ENCODE peak calls at places on chromosomes 6 and 20, in four cellular contexts. Z is CD8-positive, alpha-beta T cell; F is pancreas; D is testis. T is an unnamed sample.

GRCh38 chr6:52575490-52575868 is 1.4 kb downstream of the TRAM2 start:
- DNase-seq in D (no peak), Z (no peak), F (no peak), T (no peak)

GRCh38 chr20:22502731-22503191 is 81.6 kb downstream of the FOXA2 start:
- DNase-seq in Z (no peak), F (no peak), D (no peak), T (no peak)

GRCh38 chr6:137707590-137708360 is 159.3 kb upstream of the TNFAIP3 start:
- DNase-seq in F (no peak), D (peak), Z (peak), T (peak)

GRCh38 chr20:46367967-46368901 is 38.2 kb downstream of the ELMO2 start:
- DNase-seq in F (no peak), D (no peak), Z (no peak), T (no peak)

GRCh38 chr20:20802328-20802727 is 89.9 kb upstream of the RALGAPA2 start:
- DNase-seq in F (no peak), D (no peak), Z (no peak), T (no peak)

GRCh38 chr6:42448391-42448790 is 3.3 kb downstream of the TRERF1 start:
- DNase-seq in F (no peak), Z (no peak), D (no peak), T (no peak)

GRCh38 chr6:168648240-168648639 is 207.3 kb downstream of the SMOC2 start:
- DNase-seq in F (peak), Z (no peak), D (peak), T (peak)

GRCh38 chr6:84416043-84416657 is 188.7 kb upstream of the CEP162 start:
- DNase-seq in D (no peak), Z (no peak), F (no peak), T (no peak)

GRCh38 chr6:154166140-154166539 is 127.1 kb downstream of the OPRM1 start:
- DNase-seq in Z (no peak), D (no peak), F (no peak), T (no peak)

GRCh38 chr6:8029243-8029870 is 34.8 kb downstream of the BLOC1S5 start:
- DNase-seq in F (no peak), Z (no peak), D (no peak), T (no peak)

GRCh38 chr20:46222521-46223007 is 85.7 kb downstream of the CDH22 start:
- DNase-seq in D (peak), Z (no peak), F (peak), T (peak)

GRCh38 chr20:4961746-4962145 is 39.6 kb downstream of the SLC23A2 start:
- DNase-seq in F (no peak), Z (peak), D (no peak), T (no peak)

GRCh38 chr6:146620655-146621054 is 21.9 kb downstream of the ADGB start:
- DNase-seq in F (no peak), Z (no peak), D (no peak), T (no peak)

GRCh38 chr6:124658053-124658452 is 304.2 kb upstream of the RNF217 start:
- DNase-seq in Z (no peak), F (no peak), D (no peak), T (no peak)

GRCh38 chr20:42949865-42950264 is 239.8 kb downstream of the PTPRT start:
- DNase-seq in D (no peak), Z (no peak), F (no peak), T (no peak)

GRCh38 chr20:4962257-4962855 is 39.0 kb downstream of the SLC23A2 start:
- DNase-seq in F (no peak), D (no peak), Z (peak), T (no peak)

GRCh38 chr6:40727272-40727671 is 140.1 kb upstream of the LRFN2 start:
- DNase-seq in Z (no peak), D (no peak), F (no peak), T (no peak)

GRCh38 chr6:139473239-139473701 is 98.8 kb upstream of the CITED2 start:
- DNase-seq in D (peak), F (peak), Z (no peak), T (no peak)

GRCh38 chr6:12291785-12292604 is 1.8 kb downstream of the EDN1 start:
- DNase-seq in D (no peak), F (no peak), Z (no peak), T (no peak)

GRCh38 chr6:119604124-119604523 is 254.6 kb upstream of the MAN1A1 start:
- DNase-seq in Z (no peak), D (no peak), F (no peak), T (no peak)

GRCh38 chr6:169850746-169851145 is 99.3 kb downstream of the ERMARD start:
- DNase-seq in F (no peak), D (peak), Z (no peak), T (no peak)

GRCh38 chr6:86474081-86474480 is 463.2 kb upstream of the HTR1E start:
- DNase-seq in F (no peak), Z (no peak), D (no peak), T (no peak)

GRCh38 chr6:451847-452246 is 60.3 kb downstream of the IRF4 start:
- DNase-seq in F (no peak), D (peak), Z (no peak), T (no peak)

GRCh38 chr6:347232-347631 is 44.3 kb upstream of the IRF4 start:
- DNase-seq in D (no peak), F (no peak), Z (no peak), T (no peak)

GRCh38 chr6:7157752-7158616 is 50.2 kb downstream of the RREB1 start:
- DNase-seq in D (no peak), F (no peak), Z (no peak), T (no peak)

GRCh38 chr6:23179994-23180393 is 610.6 kb downstream of the HDGFL1 start:
- DNase-seq in F (no peak), D (no peak), Z (no peak), T (no peak)

GRCh38 chr6:45650527-45651135 is 272.9 kb upstream of the SUPT3H start:
- DNase-seq in D (no peak), Z (no peak), F (no peak), T (no peak)

GRCh38 chr20:32457476-32457986 is 99.4 kb downstream of the ASXL1 start:
- DNase-seq in D (peak), F (peak), Z (no peak), T (peak)

GRCh38 chr6:14706378-14706929 is 539.4 kb upstream of the JARID2 start:
- DNase-seq in F (no peak), D (no peak), Z (no peak), T (no peak)

GRCh38 chr6:34143884-34144580 is 1.9 kb downstream of the GRM4 start:
- DNase-seq in D (peak), F (no peak), Z (peak), T (no peak)

GRCh38 chr20:52852695-52853094 is 119.5 kb upstream of the TSHZ2 start:
- DNase-seq in Z (no peak), D (no peak), F (no peak), T (no peak)

GRCh38 chr6:148105695-148106094 is 236.9 kb upstream of the SASH1 start:
- DNase-seq in Z (no peak), F (no peak), D (no peak), T (no peak)

GRCh38 chr6:110527516-110527915 is 51.1 kb upstream of the SLC22A16 start:
- DNase-seq in F (no peak), Z (no peak), D (no peak), T (no peak)

GRCh38 chr20:51700809-51701285 is 67.3 kb downstream of the ATP9A start:
- DNase-seq in F (no peak), D (peak), Z (no peak), T (peak)

GRCh38 chr20:48621256-48622078 is 206.3 kb downstream of the PREX1 start:
- DNase-seq in F (no peak), Z (no peak), D (peak), T (no peak)

GRCh38 chr6:137520520-137520919 is 26.3 kb upstream of the OLIG3 start:
- DNase-seq in D (no peak), F (no peak), Z (no peak), T (no peak)

DNA sequence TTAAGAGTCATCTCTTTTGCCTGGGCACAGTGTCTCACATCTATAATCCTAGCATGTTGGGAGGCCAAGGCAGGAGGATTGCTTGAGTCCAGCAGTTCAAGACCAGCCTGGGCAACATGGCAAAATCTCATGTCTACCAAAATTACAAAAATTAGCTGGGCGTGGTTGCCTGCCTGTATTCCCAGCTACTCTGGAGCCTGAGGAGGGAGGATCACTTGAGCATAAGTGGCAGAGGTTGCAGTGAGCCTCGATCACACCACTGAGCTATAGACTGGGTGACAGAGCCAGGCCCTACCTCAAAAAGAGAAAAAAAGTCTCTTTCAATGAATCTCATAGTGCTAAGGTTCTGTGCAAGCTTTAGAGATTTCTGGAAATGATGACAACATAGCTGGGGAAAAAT is 1.5 kb downstream of the HLA-DRB1 start:
- DNase-seq in Z (no peak), F (no peak), D (no peak), T (no peak)
- H3K27ac ChIP-seq in Z (no peak), F (no peak), D (no peak), T (no peak)

GRCh38 chr6:1821188-1822183 is 211.8 kb downstream of the FOXC1 start:
- DNase-seq in Z (no peak), F (no peak), D (no peak), T (no peak)
- H3K27ac ChIP-seq in Z (no peak), F (peak), D (no peak), T (no peak)

DNA sequence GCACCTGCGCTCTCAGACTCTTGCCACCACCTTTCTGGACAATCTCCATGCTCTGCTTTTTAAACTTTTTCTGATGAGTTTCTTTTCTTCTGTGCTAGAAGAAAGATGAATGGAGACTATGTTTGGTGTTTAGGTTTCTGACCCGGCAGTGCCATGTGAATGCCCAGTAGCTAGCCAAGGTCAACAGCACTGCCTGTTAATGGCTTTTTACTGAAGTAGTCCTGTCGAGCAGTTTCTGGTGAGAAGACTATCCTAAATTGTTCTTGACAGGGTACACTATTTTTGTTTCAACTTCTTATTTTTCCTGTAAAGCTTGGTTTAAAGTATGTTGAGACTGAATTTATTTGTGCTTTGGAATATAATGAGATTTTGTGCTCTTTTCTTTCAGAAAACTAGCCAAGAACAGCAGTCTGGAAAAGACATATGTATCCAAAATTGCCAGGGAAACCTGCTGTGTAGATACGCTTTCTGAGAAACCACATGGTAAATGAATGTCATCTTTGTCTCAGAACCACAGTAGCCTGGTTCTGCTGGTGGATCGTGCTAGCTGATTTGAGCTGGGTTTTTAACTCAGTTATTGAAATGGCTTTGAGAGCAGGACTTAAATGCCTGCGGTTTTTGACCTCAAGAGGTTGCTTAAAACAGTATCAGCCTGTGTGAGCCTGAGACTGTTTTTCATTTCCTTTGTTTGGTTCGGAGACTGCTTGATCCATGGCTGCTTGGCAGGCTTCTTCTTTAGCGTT is 48.1 kb downstream of the KCNS1 start:
- DNase-seq in Z (peak), D (no peak), F (no peak), T (no peak)
- H3K27ac ChIP-seq in Z (peak), D (no peak), F (no peak), T (no peak)

DNA sequence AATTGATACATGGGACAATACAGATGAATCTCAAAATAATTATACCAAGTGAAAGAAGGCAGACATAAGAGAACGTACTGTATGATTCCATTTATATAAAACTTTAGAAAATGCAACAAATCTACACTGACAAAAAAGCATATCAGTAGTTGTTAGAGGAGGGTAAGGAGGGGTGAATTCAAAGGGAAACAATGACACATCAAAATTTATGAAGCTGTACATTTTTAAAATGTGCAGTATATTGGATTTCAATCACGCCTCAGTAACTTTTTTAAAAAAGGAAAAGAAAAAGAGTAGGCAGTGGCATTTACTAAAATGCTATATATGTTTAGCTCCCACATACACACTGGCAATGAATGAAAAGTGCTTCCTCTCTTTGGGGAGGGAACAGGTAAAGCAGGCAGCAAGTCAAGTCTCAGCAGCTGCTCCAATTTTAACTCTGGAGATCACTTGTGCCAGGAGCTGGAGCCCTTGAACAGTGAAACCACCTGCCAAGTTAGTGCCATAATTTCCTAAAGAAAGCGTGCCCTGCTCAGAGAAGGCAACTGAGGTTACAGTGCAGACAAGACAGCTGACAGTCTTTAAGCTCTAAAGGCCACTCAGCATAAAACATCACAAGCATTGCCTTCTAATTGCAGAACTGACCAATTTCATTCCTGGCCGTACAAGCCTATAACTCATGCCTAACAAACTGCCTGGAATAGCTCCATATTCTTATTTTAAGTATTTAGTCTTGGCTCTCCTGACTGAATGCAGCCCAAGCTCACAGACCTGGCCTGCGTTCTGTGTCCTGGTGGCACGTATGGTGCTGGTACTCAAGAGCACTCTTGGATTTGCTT is 10.9 kb downstream of the FKBP1A start:
- DNase-seq in Z (no peak), F (no peak), D (no peak), T (no peak)
- H3K27ac ChIP-seq in Z (no peak), F (no peak), D (no peak), T (peak)

DNA sequence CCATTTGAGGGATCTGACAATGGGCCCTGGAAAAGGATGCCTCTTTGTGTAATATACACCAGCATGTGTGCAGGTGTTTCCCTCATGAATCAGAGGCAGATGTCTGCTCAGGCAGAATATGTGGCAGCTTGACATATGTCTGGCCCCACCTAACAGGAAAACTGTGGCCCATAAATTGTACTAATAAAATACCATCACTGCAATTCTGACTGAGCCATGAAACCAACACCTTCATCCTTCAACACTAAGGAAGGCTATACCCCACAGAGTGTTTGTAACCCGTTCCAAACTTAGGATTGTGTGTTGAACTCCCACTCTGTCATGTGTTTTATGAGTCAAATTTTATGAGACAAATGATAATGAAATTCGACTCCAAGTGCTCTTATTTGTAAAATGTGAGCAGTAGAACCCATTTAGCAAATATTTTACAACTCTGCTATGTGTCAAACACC is 22.7 kb downstream of the LAMA4 start:
- DNase-seq in Z (no peak), D (no peak), F (no peak), T (no peak)
- H3K27ac ChIP-seq in Z (no peak), D (no peak), F (no peak), T (peak)

GRCh38 chr20:17077030-17077429 is 149.8 kb upstream of the PCSK2 start:
- DNase-seq in D (no peak), Z (no peak), F (no peak), T (no peak)
- H3K27ac ChIP-seq in D (no peak), Z (no peak), F (no peak), T (no peak)

T was measured in prostate gland.